ENCODE peak calls at places on chromosomes 7 and 10, in ten cellular contexts. W is cardiac fibroblast; J is naive thymus-derived CD4-positive, alpha-beta T cell; K is stimulated activated CD4-positive, alpha-beta T cell treated with anti-CD3 and anti-CD28 coated beads, Interleukin-2, amount 100 ng/mL, for 48 hours; C is testis; N is stimulated activated CD8-positive, alpha-beta memory T cell treated with anti-CD3 and anti-CD28 coated beads, Interleukin-15, amount 100 ng/mL, for 48 hours; O is activated T-helper 1 cell treated with Interleukin-2 at 50 U/mL for 16 hours; B is germinal center; G is NCI-H510A; V is AG09319. X is an unnamed sample.

GRCh38 chr10:51029172-51029641 is 45.1 kb upstream of the PRKG1 start:
- DNase-seq in B (no peak), O (no peak), K (no peak), V (no peak), C (no peak), G (no peak), N (no peak), J (no peak), W (no peak), X (no peak)

GRCh38 chr10:90775351-90776028 is 82.3 kb downstream of the HTR7 start:
- DNase-seq in J (no peak), B (no peak), O (no peak), V (no peak), C (peak), N (no peak), G (no peak), K (no peak), W (peak), X (no peak)

GRCh38 chr10:116076616-116077015 is 196.4 kb downstream of the GFRA1 start:
- DNase-seq in C (no peak), N (no peak), G (no peak), V (no peak), W (no peak), J (no peak), O (no peak), K (no peak), B (no peak), X (no peak)

GRCh38 chr7:78141533-78142281 is 343.1 kb downstream of the PHTF2 start:
- DNase-seq in G (no peak), V (peak), J (no peak), W (peak), N (no peak), C (no peak), O (no peak), K (no peak), B (no peak), X (no peak)

GRCh38 chr7:155799514-155799913 is 12.7 kb downstream of the SHH start:
- DNase-seq in C (no peak), K (no peak), N (no peak), G (no peak), V (no peak), B (no peak), W (peak), O (no peak), J (no peak), X (no peak)

GRCh38 chr10:28679941-28680752 is 2.8 kb downstream of the BAMBI start:
- DNase-seq in W (no peak), B (no peak), G (no peak), J (no peak), O (no peak), V (no peak), N (no peak), K (no peak), C (peak), X (no peak)

GRCh38 chr10:74394416-74394969 is 243.5 kb downstream of the ADK start:
- DNase-seq in G (no peak), C (no peak), K (no peak), N (no peak), J (no peak), B (no peak), O (no peak), W (no peak), V (peak), X (no peak)

GRCh38 chr10:71331736-71332135 is 12.7 kb downstream of the SLC29A3 start:
- DNase-seq in W (no peak), N (no peak), K (no peak), J (no peak), B (no peak), O (no peak), V (no peak), G (no peak), C (no peak), X (no peak)

GRCh38 chr7:143048827-143049226 is 3.3 kb upstream of the OR6V1 start:
- DNase-seq in K (no peak), O (no peak), W (no peak), V (no peak), J (no peak), C (no peak), G (no peak), N (no peak), B (no peak), X (no peak)

GRCh38 chr7:44096326-44096881 is 7.7 kb upstream of the AEBP1 start:
- DNase-seq in J (no peak), N (no peak), G (no peak), O (no peak), C (no peak), K (no peak), W (no peak), B (no peak), V (no peak), X (no peak)

GRCh38 chr7:29989257-29989995 is at the start of gene SCRN1:
- DNase-seq in C (peak), B (peak), N (no peak), W (peak), J (peak), V (no peak), O (peak), G (peak), K (no peak), X (peak)

GRCh38 chr7:42694894-42695553 is 216.8 kb downstream of the C7orf25 start:
- DNase-seq in N (no peak), C (no peak), V (no peak), W (peak), J (no peak), B (no peak), O (no peak), K (no peak), G (no peak), X (no peak)

GRCh38 chr7:157670490-157671357 is 333.9 kb downstream of the DNAJB6 start:
- DNase-seq in W (no peak), J (no peak), N (no peak), G (no peak), O (no peak), K (no peak), B (no peak), V (no peak), C (no peak), X (no peak)

GRCh38 chr7:104005197-104005596 is 15.7 kb upstream of the RELN start:
- DNase-seq in V (no peak), G (no peak), B (no peak), J (no peak), C (no peak), K (no peak), W (no peak), O (no peak), N (no peak), X (no peak)

GRCh38 chr7:100053201-100053600 is 3.6 kb downstream of the ZSCAN21 start:
- DNase-seq in J (peak), O (no peak), G (peak), K (no peak), W (peak), B (peak), C (peak), N (no peak), V (peak), X (no peak)

GRCh38 chr7:114414151-114415053 is at the start of gene FOXP2:
- DNase-seq in O (no peak), J (no peak), B (no peak), V (peak), W (peak), K (no peak), N (no peak), G (no peak), C (no peak), X (no peak)

GRCh38 chr10:134743-135600 is at the start of gene ZMYND11:
- DNase-seq in N (peak), C (peak), G (peak), J (peak), B (peak), W (peak), O (peak), V (peak), K (peak), X (peak)

GRCh38 chr10:124179308-124180043 is 86.1 kb upstream of the CHST15 start:
- DNase-seq in G (no peak), W (no peak), V (no peak), B (no peak), K (no peak), J (no peak), O (no peak), C (no peak), N (no peak), X (no peak)

GRCh38 chr10:101709359-101710063 is 14.5 kb upstream of the FBXW4 start:
- DNase-seq in B (no peak), C (no peak), K (no peak), G (no peak), V (no peak), O (no peak), W (no peak), N (no peak), J (no peak), X (no peak)

GRCh38 chr10:47370878-47371277 is 13.2 kb downstream of the ZNF488 start:
- DNase-seq in V (no peak), K (no peak), C (peak), B (no peak), O (no peak), W (no peak), G (no peak), N (no peak), J (no peak), X (no peak)

GRCh38 chr7:117435475-117436043 is 8.3 kb upstream of the ASZ1 start:
- DNase-seq in V (no peak), C (no peak), W (no peak), B (no peak), K (no peak), G (no peak), J (no peak), O (no peak), N (no peak), X (no peak)

GRCh38 chr7:51000956-51001355 is 218.3 kb upstream of the GRB10 start:
- DNase-seq in J (no peak), N (no peak), C (no peak), V (no peak), O (no peak), K (no peak), B (no peak), G (no peak), W (no peak), X (no peak)

GRCh38 chr7:21099955-21100354 is 313.3 kb upstream of the SP8 start:
- DNase-seq in N (no peak), B (no peak), K (no peak), V (no peak), O (no peak), W (no peak), J (no peak), G (no peak), C (no peak), X (no peak)

GRCh38 chr10:47287805-47288204 is 12.2 kb upstream of the GDF10 start:
- DNase-seq in O (no peak), G (no peak), N (no peak), K (no peak), B (no peak), V (no peak), W (no peak), J (no peak), C (peak), X (no peak)

X was measured in GM19239.